ENCODE peak calls at places on chromosomes 12 and 14, in seven cellular contexts. O is esophagus squamous epithelium; S is keratinocyte; W is CD4-positive, alpha-beta T cell; C is tibial nerve; G is neuronal stem cell; T is aorta. R is an unnamed sample.

GRCh38 chr14:103935102-103935501 is 6.8 kb downstream of the TDRD9 start:
- DNase-seq in O (no peak), S (no peak), W (no peak), C (no peak), G (no peak), T (no peak), R (no peak)

GRCh38 chr12:124188561-124189405 is 106.1 kb upstream of the RFLNA start:
- DNase-seq in O (no peak), S (no peak), W (no peak), C (no peak), G (no peak), T (peak), R (peak)

GRCh38 chr12:116975779-116976393 is 65.1 kb downstream of the FBXW8 start:
- DNase-seq in O (no peak), S (no peak), W (no peak), C (no peak), G (no peak), T (no peak), R (no peak)

GRCh38 chr12:30796508-30796780 is 41.7 kb upstream of the CAPRIN2 start:
- DNase-seq in O (no peak), S (no peak), W (no peak), C (no peak), G (peak), T (peak), R (no peak)

GRCh38 chr14:20436363-20436755 is 393 bp upstream of the KLHL33 start:
- DNase-seq in O (no peak), S (no peak), W (no peak), C (no peak), G (no peak), T (no peak), R (no peak)

GRCh38 chr14:53458368-53458814 is 305.3 kb upstream of the DDHD1 start:
- DNase-seq in O (no peak), S (peak), W (no peak), C (no peak), G (peak), T (no peak), R (no peak)

GRCh38 chr12:26857465-26858176 is 24.6 kb upstream of the ITPR2 start:
- DNase-seq in O (no peak), S (no peak), W (no peak), C (no peak), G (no peak), T (no peak), R (no peak)

GRCh38 chr12:8033153-8034044 is 883 bp downstream of the FOXJ2 start:
- DNase-seq in O (no peak), S (no peak), W (peak), C (peak), G (peak), T (peak), R (no peak)

DNA sequence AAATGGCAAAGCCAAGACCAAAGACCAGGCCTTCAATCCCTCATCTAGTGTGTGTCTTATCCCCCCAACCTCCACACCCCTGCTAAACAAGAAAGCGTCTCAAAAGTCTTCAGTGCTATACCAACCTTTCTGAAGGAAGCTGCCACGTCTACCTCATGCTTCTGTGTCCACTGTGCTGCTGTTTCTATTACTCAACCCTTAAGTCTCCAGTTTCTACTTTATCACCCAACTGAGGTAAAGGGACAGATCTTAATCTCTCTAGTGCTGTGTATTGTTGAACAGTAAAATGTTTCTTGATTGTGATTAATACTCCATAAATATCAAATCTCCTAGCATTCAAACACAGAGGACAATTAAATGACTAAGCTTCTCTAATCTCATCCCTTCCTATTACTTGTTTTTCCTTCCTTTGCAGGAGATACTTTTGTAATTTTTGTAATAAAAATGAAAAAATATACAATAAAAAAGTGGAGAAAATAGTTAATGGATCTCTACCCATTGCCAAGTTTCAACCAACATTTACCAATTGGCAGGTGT is 23.3 kb downstream of the BTBD7 start:
- DNase-seq in O (no peak), S (no peak), W (no peak), C (no peak), G (no peak), T (no peak), R (no peak)
- H3K27ac ChIP-seq in O (no peak), S (no peak), W (no peak), C (no peak), G (no peak), T (no peak), R (no peak)

GRCh38 chr14:62081956-62082355 is 319.7 kb downstream of the SNAPC1 start:
- DNase-seq in O (no peak), S (no peak), W (no peak), C (no peak), G (no peak), T (no peak), R (no peak)
- H3K27ac ChIP-seq in O (no peak), S (no peak), W (no peak), C (no peak), G (no peak), T (no peak), R (no peak)

DNA sequence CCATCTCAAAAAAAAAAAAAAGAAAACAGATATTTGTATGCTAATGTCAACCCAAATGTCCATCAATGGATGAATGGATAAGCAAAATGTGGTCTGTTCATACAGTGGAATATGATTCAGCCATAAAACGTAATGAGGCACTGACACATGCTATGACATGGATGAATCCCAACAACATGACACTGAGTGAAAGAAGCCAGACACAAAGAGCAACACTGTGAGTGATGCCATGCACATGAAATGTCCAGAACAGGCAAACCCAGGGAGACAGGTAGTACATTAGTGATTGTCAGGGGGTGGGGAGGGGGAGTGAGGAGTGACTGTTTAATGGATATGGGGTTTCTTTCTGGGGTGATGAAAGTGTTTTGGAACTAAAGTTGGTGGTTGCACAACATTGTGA is 50.2 kb downstream of the ARL6IP4 start:
- DNase-seq in O (no peak), S (no peak), W (no peak), C (no peak), G (no peak), T (no peak), R (no peak)
- H3K27ac ChIP-seq in O (no peak), S (no peak), W (no peak), C (no peak), G (no peak), T (no peak), R (no peak)

GRCh38 chr14:93128785-93129459 is 13.2 kb upstream of the ITPK1 start:
- DNase-seq in O (no peak), S (no peak), W (no peak), C (no peak), G (no peak), T (no peak), R (no peak)
- H3K27ac ChIP-seq in O (no peak), S (no peak), W (no peak), C (no peak), G (no peak), T (no peak), R (no peak)

R was measured in epithelial cell of prostate.